ENCODE peak calls at places on chromosomes 16 and 17, in eight cellular contexts. C is stomach; B is Karpas-422; I is IMR-90; Y is PC-9; P is heart right ventricle; D is naive thymus-derived CD4-positive, alpha-beta T cell; J is skeletal muscle cell. R is an unnamed sample.

GRCh38 chr17:4945176-4945943 is 3.0 kb downstream of the PFN1 start:
- DNase-seq in C (peak; percentile 79), B (peak; percentile 83), I (peak; percentile 93), Y (peak; percentile 93), P (peak; percentile 49), D (no peak), J (peak; percentile 66), R (peak; percentile 81)

GRCh38 chr16:19700319-19700781 is 17.7 kb downstream of the KNOP1 start:
- DNase-seq in C (no peak), B (no peak), I (peak; percentile 70), Y (peak; percentile 80), P (no peak), D (no peak), J (no peak), R (no peak)

GRCh38 chr17:42230225-42230624 is 35.9 kb upstream of the GHDC start:
- DNase-seq in C (no peak), B (peak; percentile 38), I (no peak), Y (no peak), P (no peak), D (no peak), J (no peak), R (no peak)

GRCh38 chr16:11078812-11079459 is 134.6 kb downstream of the CLEC16A start:
- DNase-seq in C (no peak), B (no peak), I (peak; percentile 83), Y (no peak), P (no peak), D (no peak), J (peak; percentile 66), R (no peak)

GRCh38 chr17:60529806-60530205 is 3.8 kb upstream of the APPBP2 start:
- DNase-seq in C (no peak), B (no peak), I (peak; percentile 26), Y (no peak), P (no peak), D (no peak), J (no peak), R (no peak)

GRCh38 chr17:45282683-45283644 is 21.1 kb upstream of the SPATA32 start:
- DNase-seq in C (no peak), B (no peak), I (peak; percentile 88), Y (no peak), P (peak; percentile 57), D (no peak), J (peak; percentile 87), R (peak; percentile 96)

GRCh38 chr16:30473231-30474061 is 904 bp downstream of the ITGAL start:
- DNase-seq in C (no peak), B (no peak), I (no peak), Y (no peak), P (peak; percentile 15), D (no peak), J (no peak), R (no peak)

GRCh38 chr16:50585331-50585776 is 37.2 kb downstream of the NKD1 start:
- DNase-seq in C (peak; percentile 40), B (no peak), I (no peak), Y (no peak), P (peak; percentile 77), D (no peak), J (no peak), R (no peak)

GRCh38 chr16:22751104-22751667 is 62.8 kb upstream of the HS3ST2 start:
- DNase-seq in C (no peak), B (no peak), I (no peak), Y (no peak), P (no peak), D (no peak), J (no peak), R (no peak)

GRCh38 chr16:23131841-23132576 is 17.2 kb downstream of the USP31 start:
- DNase-seq in C (no peak), B (no peak), I (no peak), Y (no peak), P (no peak), D (no peak), J (no peak), R (peak; percentile 43)

GRCh38 chr16:9578459-9578858 is 487.0 kb downstream of the HAPSTR1 start:
- DNase-seq in C (no peak), B (no peak), I (no peak), Y (no peak), P (no peak), D (no peak), J (no peak), R (no peak)

GRCh38 chr17:79948918-79949645 is 86.6 kb downstream of the TBC1D16 start:
- DNase-seq in C (no peak), B (no peak), I (no peak), Y (no peak), P (no peak), D (no peak), J (no peak), R (no peak)

GRCh38 chr16:9072806-9073341 is 18.6 kb upstream of the HAPSTR1 start:
- DNase-seq in C (no peak), B (no peak), I (peak; percentile 96), Y (peak; percentile 45), P (no peak), D (no peak), J (peak; percentile 71), R (no peak)

GRCh38 chr16:50273888-50274770 is 7.8 kb downstream of the ADCY7 start:
- DNase-seq in C (no peak), B (peak; percentile 94), I (no peak), Y (no peak), P (no peak), D (peak; percentile 68), J (no peak), R (no peak)

GRCh38 chr16:26816885-26817571 is 249.7 kb upstream of the C16orf82 start:
- DNase-seq in C (no peak), B (no peak), I (peak; percentile 37), Y (no peak), P (no peak), D (no peak), J (no peak), R (no peak)

GRCh38 chr16:56115817-56116576 is 75.3 kb upstream of the GNAO1 start:
- DNase-seq in C (no peak), B (no peak), I (no peak), Y (no peak), P (no peak), D (no peak), J (no peak), R (no peak)

GRCh38 chr16:28983644-28984043 is 1.2 kb upstream of the LAT start:
- DNase-seq in C (no peak), B (no peak), I (no peak), Y (no peak), P (no peak), D (no peak), J (no peak), R (no peak)

GRCh38 chr17:71727723-71728122 is 393.1 kb upstream of the SOX9 start:
- DNase-seq in C (no peak), B (no peak), I (no peak), Y (no peak), P (no peak), D (no peak), J (no peak), R (no peak)

GRCh38 chr17:40419559-40420331 is 2.0 kb upstream of the TOP2A start:
- DNase-seq in C (no peak), B (no peak), I (no peak), Y (no peak), P (no peak), D (peak; percentile 21), J (no peak), R (peak; percentile 25)

GRCh38 chr17:79950306-79950705 is 85.4 kb downstream of the TBC1D16 start:
- DNase-seq in C (peak; percentile 69), B (no peak), I (no peak), Y (no peak), P (no peak), D (no peak), J (no peak), R (no peak)

DNA sequence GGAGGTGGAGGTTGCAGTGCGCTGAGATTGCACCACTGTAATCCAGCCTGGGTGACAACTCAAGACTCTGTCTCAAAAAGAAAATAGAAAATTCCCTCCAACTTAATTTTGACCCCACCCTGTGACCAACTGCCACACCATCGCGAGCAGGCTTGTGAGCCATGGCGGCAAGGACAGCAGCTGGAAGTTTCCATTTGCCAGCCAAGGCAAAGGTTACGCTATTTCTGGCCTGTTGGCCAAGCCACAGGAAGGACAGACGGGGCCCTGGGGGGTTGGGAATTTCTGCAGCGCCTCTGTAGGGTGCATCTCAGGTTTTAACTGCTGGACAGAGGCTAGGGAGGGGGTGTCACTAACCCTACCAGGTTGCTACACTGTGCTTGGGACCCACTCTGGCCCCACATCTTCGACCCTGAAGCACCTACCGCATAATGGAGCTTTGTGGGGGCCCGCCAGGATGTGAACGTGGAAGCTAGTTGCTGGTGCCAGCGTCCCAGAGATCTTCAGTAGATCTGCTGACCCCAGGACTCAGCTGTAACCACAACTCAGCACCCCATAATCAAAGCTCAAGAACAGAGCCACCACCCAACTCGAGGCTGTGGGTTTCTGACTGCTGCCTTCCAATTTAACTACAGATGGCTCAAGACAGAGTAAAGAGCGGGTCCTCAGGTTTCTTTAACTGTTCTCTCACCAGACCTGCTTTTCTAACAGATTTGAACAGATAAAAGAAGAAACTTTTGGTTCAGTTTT is 11.0 kb downstream of the KIFC3 start:
- DNase-seq in C (no peak), B (no peak), I (no peak), Y (no peak), P (peak; percentile 64), D (no peak), J (no peak), R (peak; percentile 22)
- H3K4me3 ChIP-seq in C (no peak overlapping the region), B (no peak overlapping the region), I (no peak overlapping the region), Y (no peak overlapping the region), P (no peak overlapping the region), D (no peak overlapping the region), J (no peak overlapping the region), R (no peak overlapping the region)

GRCh38 chr17:57343717-57344116 is 87.4 kb downstream of the MSI2 start:
- DNase-seq in C (no peak), B (no peak), I (no peak), Y (no peak), P (no peak), D (no peak), J (no peak), R (no peak)
- H3K4me3 ChIP-seq in C (no peak overlapping the region), B (no peak overlapping the region), I (no peak overlapping the region), Y (no peak overlapping the region), P (no peak overlapping the region), D (no peak overlapping the region), J (no peak overlapping the region), R (no peak overlapping the region)

DNA sequence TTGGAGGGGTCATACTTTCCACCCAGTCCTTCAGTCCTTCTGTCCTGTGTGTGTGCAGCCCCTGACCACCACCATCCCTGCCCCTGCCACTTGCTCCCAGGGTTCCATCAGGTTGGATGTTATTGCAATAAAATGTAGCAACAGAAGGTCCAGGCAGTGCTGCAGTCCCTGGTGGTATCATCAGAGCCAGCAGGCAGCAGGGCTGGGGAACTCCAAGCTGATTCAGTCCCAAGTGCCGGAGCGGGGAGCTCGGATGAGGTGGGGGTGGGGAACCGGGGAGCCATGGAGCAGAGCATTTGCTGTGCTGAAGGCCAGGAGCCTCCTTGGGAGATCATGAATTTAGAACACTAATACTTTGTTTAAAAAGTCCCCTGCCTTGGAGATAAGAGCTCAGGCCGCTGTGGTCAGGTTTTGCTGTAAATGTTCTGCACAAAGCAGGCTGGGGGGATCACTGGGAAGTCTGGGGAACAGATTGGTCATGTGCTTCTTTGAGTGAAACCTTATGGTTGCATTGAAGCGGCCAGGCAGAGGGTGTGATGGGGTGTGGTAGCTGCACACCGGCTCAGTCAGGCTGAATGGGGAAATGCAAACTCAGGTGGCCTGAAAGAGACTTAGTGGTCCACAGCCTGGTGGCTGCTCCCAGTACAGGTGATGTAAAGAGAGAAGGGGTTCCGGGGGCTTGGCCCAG is 225.9 kb downstream of the SEC14L1 start:
- DNase-seq in C (no peak), B (no peak), I (peak; percentile 86), Y (no peak), P (no peak), D (no peak), J (no peak), R (no peak)
- H3K4me3 ChIP-seq in C (no peak overlapping the region), B (no peak overlapping the region), I (no peak overlapping the region), Y (no peak overlapping the region), P (no peak overlapping the region), D (no peak overlapping the region), J (no peak overlapping the region), R (no peak overlapping the region)

GRCh38 chr16:75810342-75810741 is 84.1 kb upstream of the CPHXL start:
- DNase-seq in C (no peak), B (no peak), I (no peak), Y (no peak), P (no peak), D (no peak), J (no peak), R (no peak)
- H3K4me3 ChIP-seq in C (no peak overlapping the region), B (no peak overlapping the region), I (no peak overlapping the region), Y (no peak overlapping the region), P (no peak overlapping the region), D (no peak overlapping the region), J (no peak overlapping the region), R (no peak overlapping the region)